ENCODE peak calls at places on chromosome 3, in eight cellular contexts. One of them, this sample, is unnamed.

GRCh38 chr3:51401639-51402166 is 10.6 kb downstream of the RBM15B start:
- DNase-seq in cardiac fibroblast: no peak
- DNase-seq in WTC11: no peak
- DNase-seq in choroid plexus epithelial cell: no peak
- DNase-seq in fibroblast of mammary gland: no peak
- DNase-seq in cardiac muscle cell: no peak
- DNase-seq in dorsolateral prefrontal cortex: no peak
- DNase-seq in prostate gland: no peak
- DNase-seq in this sample: no peak

GRCh38 chr3:20043398-20043797 is 3.2 kb downstream of the KAT2B start:
- DNase-seq in cardiac fibroblast: peak
- DNase-seq in WTC11: no peak
- DNase-seq in choroid plexus epithelial cell: peak
- DNase-seq in fibroblast of mammary gland: peak
- DNase-seq in cardiac muscle cell: no peak
- DNase-seq in dorsolateral prefrontal cortex: peak
- DNase-seq in prostate gland: peak
- DNase-seq in this sample: peak

GRCh38 chr3:79766474-79767193 is 1.2 kb downstream of the ROBO1 start:
- DNase-seq in cardiac fibroblast: peak
- DNase-seq in WTC11: no peak
- DNase-seq in choroid plexus epithelial cell: peak
- DNase-seq in fibroblast of mammary gland: no peak
- DNase-seq in cardiac muscle cell: peak
- DNase-seq in dorsolateral prefrontal cortex: no peak
- DNase-seq in prostate gland: no peak
- DNase-seq in this sample: no peak

GRCh38 chr3:155233213-155233612 is 60.3 kb downstream of the STRIT1 start:
- DNase-seq in cardiac fibroblast: peak
- DNase-seq in WTC11: no peak
- DNase-seq in choroid plexus epithelial cell: peak
- DNase-seq in fibroblast of mammary gland: peak
- DNase-seq in cardiac muscle cell: peak
- DNase-seq in dorsolateral prefrontal cortex: peak
- DNase-seq in prostate gland: peak
- DNase-seq in this sample: peak

GRCh38 chr3:190003730-190004129 is 117.0 kb downstream of the P3H2 start:
- DNase-seq in cardiac fibroblast: peak
- DNase-seq in WTC11: no peak
- DNase-seq in choroid plexus epithelial cell: peak
- DNase-seq in fibroblast of mammary gland: peak
- DNase-seq in cardiac muscle cell: no peak
- DNase-seq in dorsolateral prefrontal cortex: no peak
- DNase-seq in prostate gland: no peak
- DNase-seq in this sample: peak

GRCh38 chr3:56915969-56916586 is 114.3 kb upstream of the ARHGEF3 start:
- DNase-seq in cardiac fibroblast: no peak
- DNase-seq in WTC11: peak
- DNase-seq in choroid plexus epithelial cell: no peak
- DNase-seq in fibroblast of mammary gland: no peak
- DNase-seq in cardiac muscle cell: peak
- DNase-seq in dorsolateral prefrontal cortex: no peak
- DNase-seq in prostate gland: no peak
- DNase-seq in this sample: no peak

GRCh38 chr3:153070153-153070868 is 91.7 kb upstream of the RAP2B start:
- DNase-seq in cardiac fibroblast: peak
- DNase-seq in WTC11: no peak
- DNase-seq in choroid plexus epithelial cell: peak
- DNase-seq in fibroblast of mammary gland: peak
- DNase-seq in cardiac muscle cell: no peak
- DNase-seq in dorsolateral prefrontal cortex: no peak
- DNase-seq in prostate gland: no peak
- DNase-seq in this sample: peak

GRCh38 chr3:127760361-127760760 is 62.0 kb downstream of the MGLL start:
- DNase-seq in cardiac fibroblast: no peak
- DNase-seq in WTC11: no peak
- DNase-seq in choroid plexus epithelial cell: no peak
- DNase-seq in fibroblast of mammary gland: no peak
- DNase-seq in cardiac muscle cell: no peak
- DNase-seq in dorsolateral prefrontal cortex: peak
- DNase-seq in prostate gland: no peak
- DNase-seq in this sample: no peak

GRCh38 chr3:111666041-111666735 is 71.0 kb upstream of the ZBED2 start:
- DNase-seq in cardiac fibroblast: peak
- DNase-seq in WTC11: no peak
- DNase-seq in choroid plexus epithelial cell: no peak
- DNase-seq in fibroblast of mammary gland: no peak
- DNase-seq in cardiac muscle cell: no peak
- DNase-seq in dorsolateral prefrontal cortex: no peak
- DNase-seq in prostate gland: no peak
- DNase-seq in this sample: no peak

GRCh38 chr3:17132286-17133115 is 247.7 kb downstream of the PLCL2 start:
- DNase-seq in cardiac fibroblast: no peak
- DNase-seq in WTC11: no peak
- DNase-seq in choroid plexus epithelial cell: no peak
- DNase-seq in fibroblast of mammary gland: no peak
- DNase-seq in cardiac muscle cell: no peak
- DNase-seq in dorsolateral prefrontal cortex: no peak
- DNase-seq in prostate gland: no peak
- DNase-seq in this sample: no peak

GRCh38 chr3:40616420-40616819 is 91.7 kb downstream of the ZNF621 start:
- DNase-seq in cardiac fibroblast: no peak
- DNase-seq in WTC11: peak
- DNase-seq in choroid plexus epithelial cell: no peak
- DNase-seq in fibroblast of mammary gland: no peak
- DNase-seq in cardiac muscle cell: peak
- DNase-seq in dorsolateral prefrontal cortex: no peak
- DNase-seq in prostate gland: no peak
- DNase-seq in this sample: no peak

GRCh38 chr3:17806201-17806600 is 63.8 kb upstream of the TBC1D5 start:
- DNase-seq in cardiac fibroblast: no peak
- DNase-seq in WTC11: no peak
- DNase-seq in choroid plexus epithelial cell: no peak
- DNase-seq in fibroblast of mammary gland: no peak
- DNase-seq in cardiac muscle cell: no peak
- DNase-seq in dorsolateral prefrontal cortex: no peak
- DNase-seq in prostate gland: no peak
- DNase-seq in this sample: no peak

GRCh38 chr3:191592105-191592504 is 131.1 kb downstream of the PYDC2 start:
- DNase-seq in cardiac fibroblast: no peak
- DNase-seq in WTC11: no peak
- DNase-seq in choroid plexus epithelial cell: no peak
- DNase-seq in fibroblast of mammary gland: no peak
- DNase-seq in cardiac muscle cell: no peak
- DNase-seq in dorsolateral prefrontal cortex: no peak
- DNase-seq in prostate gland: no peak
- DNase-seq in this sample: no peak
- TF ChIP-seq CTCF in cardiac fibroblast: no peak
- TF ChIP-seq CTCF in WTC11: no peak
- TF ChIP-seq CTCF in choroid plexus epithelial cell: no peak
- TF ChIP-seq CTCF in fibroblast of mammary gland: no peak
- TF ChIP-seq CTCF in cardiac muscle cell: no peak
- TF ChIP-seq CTCF in dorsolateral prefrontal cortex: no peak
- TF ChIP-seq CTCF in prostate gland: no peak
- TF ChIP-seq CTCF in this sample: no peak

GRCh38 chr3:12719984-12720656 is 38.9 kb downstream of the TMEM40 start:
- DNase-seq in cardiac fibroblast: peak
- DNase-seq in WTC11: peak
- DNase-seq in choroid plexus epithelial cell: peak
- DNase-seq in fibroblast of mammary gland: peak
- DNase-seq in cardiac muscle cell: peak
- DNase-seq in dorsolateral prefrontal cortex: peak
- DNase-seq in prostate gland: peak
- DNase-seq in this sample: peak
- TF ChIP-seq CTCF in cardiac fibroblast: peak
- TF ChIP-seq CTCF in WTC11: peak
- TF ChIP-seq CTCF in choroid plexus epithelial cell: peak
- TF ChIP-seq CTCF in fibroblast of mammary gland: peak
- TF ChIP-seq CTCF in cardiac muscle cell: peak
- TF ChIP-seq CTCF in dorsolateral prefrontal cortex: peak
- TF ChIP-seq CTCF in prostate gland: peak
- TF ChIP-seq CTCF in this sample: peak

GRCh38 chr3:77042892-77043291 is 3.0 kb downstream of the ROBO2 start:
- DNase-seq in cardiac fibroblast: no peak
- DNase-seq in WTC11: no peak
- DNase-seq in choroid plexus epithelial cell: peak
- DNase-seq in fibroblast of mammary gland: no peak
- DNase-seq in cardiac muscle cell: peak
- DNase-seq in dorsolateral prefrontal cortex: no peak
- DNase-seq in prostate gland: no peak
- DNase-seq in this sample: peak
- TF ChIP-seq CTCF in cardiac fibroblast: no peak
- TF ChIP-seq CTCF in WTC11: no peak
- TF ChIP-seq CTCF in choroid plexus epithelial cell: peak
- TF ChIP-seq CTCF in fibroblast of mammary gland: peak
- TF ChIP-seq CTCF in cardiac muscle cell: no peak
- TF ChIP-seq CTCF in dorsolateral prefrontal cortex: peak
- TF ChIP-seq CTCF in prostate gland: peak
- TF ChIP-seq CTCF in this sample: no peak

GRCh38 chr3:186760141-186760813 is 23.1 kb upstream of the EIF4A2 start:
- DNase-seq in cardiac fibroblast: no peak
- DNase-seq in WTC11: no peak
- DNase-seq in choroid plexus epithelial cell: no peak
- DNase-seq in fibroblast of mammary gland: no peak
- DNase-seq in cardiac muscle cell: no peak
- DNase-seq in dorsolateral prefrontal cortex: no peak
- DNase-seq in prostate gland: no peak
- DNase-seq in this sample: peak
- TF ChIP-seq CTCF in cardiac fibroblast: no peak
- TF ChIP-seq CTCF in WTC11: no peak
- TF ChIP-seq CTCF in choroid plexus epithelial cell: no peak
- TF ChIP-seq CTCF in fibroblast of mammary gland: no peak
- TF ChIP-seq CTCF in cardiac muscle cell: no peak
- TF ChIP-seq CTCF in dorsolateral prefrontal cortex: no peak
- TF ChIP-seq CTCF in prostate gland: no peak
- TF ChIP-seq CTCF in this sample: no peak

This sample was measured in MCF 10A.